ENCODE peak calls at places on chromosomes 12 and 14, in nine cellular contexts. D is CD4-positive, alpha-beta T cell; C is lung; G is lower lobe of right lung; J is upper lobe of left lung; K is vagina; F is MM.1S; H is heart left ventricle; O is gastrocnemius medialis. S is an unnamed sample.

GRCh38 chr12:54858562-54858961 is 4.2 kb downstream of the MUCL1 start:
- DNase-seq in D (no peak), C (no peak), G (no peak), J (no peak), K (no peak), F (no peak), H (no peak), O (no peak), S (no peak)

GRCh38 chr14:100391777-100392176 is 68.6 kb downstream of the SLC25A47 start:
- DNase-seq in D (no peak), C (no peak), G (no peak), J (no peak), K (no peak), F (no peak), H (no peak), O (no peak), S (no peak)

GRCh38 chr12:2347137-2347843 is 294.5 kb downstream of the CACNA1C start:
- DNase-seq in D (no peak), C (no peak), G (no peak), J (no peak), K (no peak), F (no peak), H (no peak), O (no peak), S (no peak)

GRCh38 chr14:61642246-61642982 is 52.9 kb upstream of the HIF1A start:
- DNase-seq in D (no peak), C (no peak), G (no peak), J (no peak), K (no peak), F (no peak), H (no peak), O (no peak), S (no peak)

GRCh38 chr14:102320033-102320660 is 601 bp downstream of the ZNF839 start:
- DNase-seq in D (peak), C (no peak), G (peak), J (peak), K (no peak), F (peak), H (peak), O (peak), S (no peak)

GRCh38 chr12:57452937-57453509 is 2.1 kb upstream of the INHBE start:
- DNase-seq in D (no peak), C (peak), G (peak), J (peak), K (no peak), F (peak), H (peak), O (peak), S (no peak)

GRCh38 chr12:82593143-82593542 is 93.6 kb upstream of the TMTC2 start:
- DNase-seq in D (no peak), C (no peak), G (no peak), J (no peak), K (no peak), F (no peak), H (no peak), O (no peak), S (no peak)

GRCh38 chr12:61676520-61676919 is 583.7 kb upstream of the USP15 start:
- DNase-seq in D (no peak), C (no peak), G (no peak), J (no peak), K (no peak), F (no peak), H (no peak), O (no peak), S (no peak)

GRCh38 chr14:106044949-106045596 is 518.7 kb downstream of the TMEM121 start:
- DNase-seq in D (peak), C (no peak), G (peak), J (peak), K (no peak), F (no peak), H (no peak), O (no peak), S (no peak)

GRCh38 chr12:115640929-115641328 is 636.6 kb downstream of the MED13L start:
- DNase-seq in D (no peak), C (no peak), G (no peak), J (no peak), K (no peak), F (peak), H (no peak), O (no peak), S (no peak)

GRCh38 chr12:28711411-28711810 is 437.7 kb upstream of the FAR2 start:
- DNase-seq in D (no peak), C (no peak), G (no peak), J (no peak), K (no peak), F (no peak), H (no peak), O (no peak), S (no peak)

GRCh38 chr12:92133166-92133565 is 12.5 kb downstream of the BTG1 start:
- DNase-seq in D (no peak), C (no peak), G (no peak), J (no peak), K (no peak), F (peak), H (no peak), O (no peak), S (no peak)

GRCh38 chr12:129941646-129942045 is 37.8 kb upstream of the TMEM132D start:
- DNase-seq in D (no peak), C (no peak), G (no peak), J (no peak), K (peak), F (no peak), H (no peak), O (no peak), S (no peak)

GRCh38 chr14:92241966-92242365 is 81.0 kb upstream of the SLC24A4 start:
- DNase-seq in D (no peak), C (no peak), G (no peak), J (no peak), K (no peak), F (no peak), H (no peak), O (no peak), S (no peak)

GRCh38 chr12:51393676-51394545 is 2.7 kb upstream of the GALNT6 start:
- DNase-seq in D (peak), C (no peak), G (no peak), J (peak), K (no peak), F (no peak), H (peak), O (no peak), S (no peak)

GRCh38 chr14:95756127-95756526 is 42.2 kb upstream of the TCL1A start:
- DNase-seq in D (no peak), C (no peak), G (no peak), J (no peak), K (no peak), F (no peak), H (no peak), O (no peak), S (no peak)

GRCh38 chr12:78101946-78102635 is 271.4 kb downstream of the NAV3 start:
- DNase-seq in D (no peak), C (no peak), G (no peak), J (no peak), K (no peak), F (no peak), H (no peak), O (no peak), S (no peak)

GRCh38 chr14:23544511-23545447 is 6.8 kb downstream of the ZFHX2 start:
- DNase-seq in D (no peak), C (no peak), G (no peak), J (no peak), K (no peak), F (no peak), H (peak), O (peak), S (no peak)

GRCh38 chr14:102516531-102517411 is 7.2 kb upstream of the ANKRD9 start:
- DNase-seq in D (no peak), C (no peak), G (peak), J (peak), K (no peak), F (no peak), H (peak), O (peak), S (no peak)

GRCh38 chr12:2732290-2732689 is 62.5 kb upstream of the FKBP4 start:
- DNase-seq in D (no peak), C (no peak), G (no peak), J (no peak), K (no peak), F (no peak), H (no peak), O (no peak), S (no peak)

GRCh38 chr14:68665792-68666195 is 127.1 kb downstream of the ZFP36L1 start:
- DNase-seq in D (no peak), C (no peak), G (no peak), J (no peak), K (no peak), F (no peak), H (no peak), O (no peak), S (no peak)

GRCh38 chr12:9701380-9702154 is 31.3 kb downstream of the CLECL1 start:
- DNase-seq in D (no peak), C (no peak), G (no peak), J (no peak), K (no peak), F (no peak), H (no peak), O (no peak), S (no peak)

GRCh38 chr12:46388427-46388992 is 15.9 kb upstream of the SLC38A2 start:
- DNase-seq in D (no peak), C (no peak), G (no peak), J (no peak), K (no peak), F (peak), H (no peak), O (no peak), S (no peak)

GRCh38 chr12:1670244-1670814 is 20.5 kb upstream of the ADIPOR2 start:
- DNase-seq in D (no peak), C (no peak), G (no peak), J (no peak), K (no peak), F (no peak), H (no peak), O (no peak), S (no peak)

GRCh38 chr14:30443368-30444007 is 115.5 kb upstream of the G2E3 start:
- DNase-seq in D (no peak), C (no peak), G (no peak), J (no peak), K (no peak), F (peak), H (no peak), O (no peak), S (no peak)

GRCh38 chr12:56469007-56469930 is 891 bp downstream of the SPRYD4 start:
- DNase-seq in D (no peak), C (no peak), G (no peak), J (peak), K (no peak), F (peak), H (no peak), O (peak), S (no peak)

GRCh38 chr14:92144708-92145107 is 22.9 kb downstream of the CPSF2 start:
- DNase-seq in D (no peak), C (no peak), G (no peak), J (no peak), K (no peak), F (no peak), H (no peak), O (no peak), S (no peak)

GRCh38 chr12:127125607-127126259 is 1141.2 kb upstream of the TMEM132C start:
- DNase-seq in D (no peak), C (no peak), G (no peak), J (no peak), K (no peak), F (no peak), H (no peak), O (no peak), S (no peak)

GRCh38 chr14:74459289-74459946 is 33.4 kb upstream of the SYNDIG1L start:
- DNase-seq in D (no peak), C (no peak), G (no peak), J (no peak), K (no peak), F (no peak), H (no peak), O (peak), S (no peak)

GRCh38 chr14:58072288-58073071 is 79.5 kb downstream of the ARMH4 start:
- DNase-seq in D (peak), C (peak), G (no peak), J (no peak), K (no peak), F (peak), H (peak), O (no peak), S (no peak)

DNA sequence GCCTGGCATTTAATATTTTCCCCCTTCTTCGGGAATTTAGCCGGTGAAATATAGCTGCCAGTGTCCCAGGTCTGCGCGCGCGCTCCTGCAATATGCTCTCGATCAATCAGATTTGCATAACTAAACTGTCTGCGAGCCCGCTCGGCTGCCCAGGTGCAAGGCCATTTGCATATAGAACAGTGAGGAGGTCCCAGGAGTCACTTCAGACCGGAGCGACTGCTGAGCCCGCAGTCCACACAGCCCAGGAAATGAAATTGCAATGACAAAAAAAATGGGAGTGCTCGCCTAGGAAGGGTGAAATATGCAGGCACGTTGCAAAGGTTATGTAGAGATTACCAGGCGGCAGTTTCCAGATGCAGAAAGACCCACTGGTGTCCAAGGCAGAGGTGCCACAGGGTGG is 228.5 kb downstream of the VRK1 start:
- DNase-seq in D (no peak), C (no peak), G (no peak), J (no peak), K (no peak), F (no peak), H (no peak), O (no peak), S (no peak)
- H3K27ac ChIP-seq in D (no peak), C (no peak), G (no peak), J (no peak), K (no peak), F (no peak), H (no peak), O (no peak), S (no peak)

DNA sequence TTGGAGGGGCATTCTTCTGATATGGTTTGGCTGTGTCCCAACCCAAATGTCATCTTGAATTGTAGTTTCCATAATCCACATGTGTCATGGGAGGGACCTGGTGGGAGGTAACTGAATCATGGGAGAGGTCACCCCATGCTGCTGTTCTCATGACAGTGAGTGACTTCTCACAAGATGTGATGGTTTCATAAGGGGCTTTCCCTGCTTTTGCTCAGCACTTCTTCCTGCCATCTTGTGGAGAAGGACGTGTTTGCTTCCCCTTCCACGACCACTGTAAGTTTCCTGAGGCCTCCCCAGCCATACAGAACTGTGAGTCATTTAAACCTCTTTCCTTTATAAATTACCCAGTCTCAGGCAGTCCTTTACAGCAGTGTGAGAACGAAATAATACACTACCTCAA is 382.4 kb downstream of the VRK1 start:
- DNase-seq in D (no peak), C (no peak), G (no peak), J (no peak), K (no peak), F (no peak), H (no peak), O (no peak), S (no peak)
- TF ChIP-seq CTCF in D (no peak), C (no peak), G (no peak), J (no peak), K (no peak), F (no peak), H (no peak), O (no peak), S (no peak)

GRCh38 chr14:76486251-76486743 is 110.4 kb downstream of the ESRRB start:
- DNase-seq in D (no peak), C (no peak), G (no peak), J (no peak), K (no peak), F (no peak), H (no peak), O (no peak), S (no peak)
- H3K27ac ChIP-seq in D (no peak), C (no peak), G (no peak), J (no peak), K (no peak), F (no peak), H (no peak), O (no peak), S (no peak)

DNA sequence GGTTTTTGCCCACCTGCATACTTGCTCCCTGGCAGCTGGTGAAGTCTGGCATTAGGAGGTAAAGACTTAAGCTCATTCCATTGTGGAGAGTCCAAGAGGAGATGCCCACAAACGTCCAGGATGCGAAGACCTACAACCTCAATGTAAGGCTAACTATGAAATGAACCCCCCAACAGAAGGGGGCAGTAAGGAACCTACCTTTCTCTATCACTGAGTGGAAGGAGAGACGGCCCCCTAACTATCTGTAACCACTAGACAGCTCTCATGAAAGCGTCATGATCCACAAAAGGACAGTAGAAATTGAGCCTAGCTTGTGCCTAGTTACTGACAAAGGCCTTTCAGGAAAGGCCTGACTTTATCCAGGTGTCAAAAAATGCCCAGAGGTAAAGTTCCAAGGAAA is 55.3 kb downstream of the ZFYVE21 start:
- DNase-seq in D (no peak), C (no peak), G (no peak), J (no peak), K (no peak), F (no peak), H (no peak), O (no peak), S (no peak)
- TF ChIP-seq CTCF in D (no peak), C (no peak), G (no peak), J (no peak), K (no peak), F (no peak), H (no peak), O (no peak), S (no peak)